ENCODE peak calls at places on chromosomes 4 and X, in six cellular contexts. M is stimulated activated CD4-positive, alpha-beta T cell treated with anti-CD3 and anti-CD28 coated beads, Interleukin-4, amount 100 ng/mL, for 1 hour; R is T follicular helper cell; D is kidney; F is NCI-H1092; C is stimulated activated CD8-positive, alpha-beta memory T cell treated with anti-CD3 and anti-CD28 coated beads, Interleukin-4, amount 100 ng/mL, for 1 hour. G is an unnamed sample.

GRCh38 chr4:76569225-76569624 is 134.2 kb downstream of the SHROOM3 start:
- DNase-seq in M (no peak), R (no peak), D (no peak), F (no peak), C (no peak), G (no peak)

GRCh38 chrX:38080808-38081207 is 74.5 kb downstream of the SYTL5 start:
- DNase-seq in M (no peak), R (no peak), D (no peak), F (no peak), C (no peak), G (no peak)

GRCh38 chr4:19348746-19349145 is 903.0 kb upstream of the SLIT2 start:
- DNase-seq in M (no peak), R (no peak), D (no peak), F (no peak), C (no peak), G (no peak)

GRCh38 chr4:157128395-157128794 is 52.4 kb downstream of the GLRB start:
- DNase-seq in M (no peak), R (no peak), D (no peak), F (no peak), C (no peak), G (no peak)

GRCh38 chr4:75633846-75634245 is 3.5 kb upstream of the CDKL2 start:
- DNase-seq in M (no peak), R (no peak), D (no peak), F (no peak), C (no peak), G (no peak)

GRCh38 chrX:68354869-68355628 is 78.2 kb downstream of the OPHN1 start:
- DNase-seq in M (no peak), R (no peak), D (no peak), F (no peak), C (no peak), G (no peak)

GRCh38 chr4:78083035-78083434 is 25.9 kb downstream of the FRAS1 start:
- DNase-seq in M (no peak), R (no peak), D (no peak), F (no peak), C (no peak), G (no peak)

GRCh38 chrX:153944140-153944799 is at the start of gene RENBP:
- DNase-seq in M (peak), R (peak), D (no peak), F (no peak), C (no peak), G (no peak)

GRCh38 chr4:985123-985830 is 1.6 kb upstream of the IDUA start:
- DNase-seq in M (peak), R (peak), D (peak), F (no peak), C (no peak), G (no peak)

GRCh38 chr4:156790866-156791265 is 180.7 kb downstream of the PDGFC start:
- DNase-seq in M (no peak), R (no peak), D (no peak), F (no peak), C (no peak), G (peak)

GRCh38 chr4:175779081-175779620 is 32.9 kb downstream of the GPM6A start:
- DNase-seq in M (no peak), R (no peak), D (no peak), F (no peak), C (no peak), G (no peak)

GRCh38 chr4:86452323-86452995 is 92.6 kb upstream of the MAPK10 start:
- DNase-seq in M (no peak), R (no peak), D (no peak), F (no peak), C (no peak), G (no peak)

GRCh38 chrX:50206753-50207152 is 2.2 kb downstream of the CCNB3 start:
- DNase-seq in M (no peak), R (no peak), D (no peak), F (no peak), C (no peak), G (no peak)

GRCh38 chr4:37268311-37268710 is 23.8 kb downstream of the NWD2 start:
- DNase-seq in M (no peak), R (no peak), D (no peak), F (no peak), C (no peak), G (no peak)

GRCh38 chr4:83660578-83660977 is 124.7 kb downstream of the GPAT3 start:
- DNase-seq in M (no peak), R (no peak), D (no peak), F (no peak), C (no peak), G (no peak)

GRCh38 chrX:31499120-31499519 is 427.3 kb upstream of the FTHL17 start:
- DNase-seq in M (no peak), R (no peak), D (no peak), F (no peak), C (no peak), G (no peak)

GRCh38 chr4:23921447-23921845 is 31.6 kb upstream of the PPARGC1A start:
- DNase-seq in M (no peak), R (no peak), D (no peak), F (no peak), C (no peak), G (no peak)

GRCh38 chrX:130085551-130085986 is 24.7 kb downstream of the ELF4 start:
- DNase-seq in M (no peak), R (no peak), D (no peak), F (no peak), C (no peak), G (no peak)

G was measured in T1000.